ENCODE peak calls at places on chromosome 11, in seven cellular contexts. R is GM12891, G is H1, M is K562, O is HepG2, V is GM12878, J is SK-N-SH. L is an unnamed sample.

GRCh38 chr11:2665747-2666710 is 33.8 kb downstream of the KCNQ1OT1 start:
- DNase-seq in J (no peak), G (no peak), M (no peak), O (no peak), R (no peak), V (no peak), L (no peak)

GRCh38 chr11:15920856-15921629 is 435.3 kb downstream of the SOX6 start:
- DNase-seq in O (no peak), G (no peak), R (no peak), V (no peak), J (no peak), M (no peak), L (no peak)

GRCh38 chr11:78993800-78994430 is 419.3 kb upstream of the NARS2 start:
- DNase-seq in J (no peak), R (no peak), O (no peak), V (no peak), G (no peak), M (no peak), L (no peak)

GRCh38 chr11:110908401-110909106 is 196.3 kb upstream of the ARHGAP20 start:
- DNase-seq in J (no peak), V (no peak), O (no peak), M (no peak), R (no peak), G (no peak), L (no peak)

GRCh38 chr11:117045196-117045595 is 53.0 kb downstream of the SIK3 start:
- DNase-seq in O (no peak), J (no peak), V (no peak), R (no peak), G (no peak), M (no peak), L (no peak)

GRCh38 chr11:83002047-83002446 is 69.7 kb downstream of the RAB30 start:
- DNase-seq in G (no peak), R (no peak), O (no peak), M (no peak), J (no peak), V (no peak), L (no peak)

GRCh38 chr11:131157678-131158077 is 212.7 kb upstream of the NTM start:
- DNase-seq in R (no peak), M (no peak), V (no peak), J (no peak), G (no peak), O (no peak), L (no peak)

GRCh38 chr11:20031155-20032001 is 128.9 kb downstream of the DBX1 start:
- DNase-seq in O (peak; percentile 87), R (no peak), J (no peak), V (no peak), G (no peak), M (no peak), L (no peak)

GRCh38 chr11:12682730-12683500 is 8.7 kb downstream of the TEAD1 start:
- DNase-seq in J (no peak), O (no peak), R (no peak), M (no peak), V (no peak), G (no peak), L (no peak)

GRCh38 chr11:60951909-60952741 is at the start of gene SLC15A3:
- DNase-seq in G (peak; percentile 72), V (peak; percentile 61), O (no peak), R (peak; percentile 74), M (no peak), J (no peak), L (peak; percentile 69)

GRCh38 chr11:76257040-76257730 is 50.9 kb upstream of the WNT11 start:
- DNase-seq in G (no peak), R (no peak), M (no peak), V (no peak), O (no peak), J (no peak), L (no peak)

GRCh38 chr11:16604784-16605439 is 133.5 kb upstream of the C11orf58 start:
- DNase-seq in V (no peak), G (peak; percentile 71), O (no peak), M (peak; percentile 64), R (no peak), J (peak; percentile 84), L (no peak)

GRCh38 chr11:30919389-30920172 is 333.4 kb upstream of the MPPED2 start:
- DNase-seq in O (no peak), J (no peak), G (no peak), M (no peak), V (no peak), R (no peak), L (no peak)

GRCh38 chr11:94932503-94932902 is 40.9 kb downstream of the CWC15 start:
- DNase-seq in V (no peak), M (no peak), R (no peak), G (no peak), J (no peak), O (no peak), L (no peak)

GRCh38 chr11:119749006-119749565 is 20.1 kb upstream of the NECTIN1 start:
- DNase-seq in O (no peak), M (no peak), G (no peak), V (no peak), R (no peak), J (no peak), L (no peak)

GRCh38 chr11:70360211-70360610 is 38.1 kb upstream of the CTTN start:
- DNase-seq in M (no peak), J (no peak), V (no peak), R (no peak), O (no peak), G (no peak), L (no peak)

DNA sequence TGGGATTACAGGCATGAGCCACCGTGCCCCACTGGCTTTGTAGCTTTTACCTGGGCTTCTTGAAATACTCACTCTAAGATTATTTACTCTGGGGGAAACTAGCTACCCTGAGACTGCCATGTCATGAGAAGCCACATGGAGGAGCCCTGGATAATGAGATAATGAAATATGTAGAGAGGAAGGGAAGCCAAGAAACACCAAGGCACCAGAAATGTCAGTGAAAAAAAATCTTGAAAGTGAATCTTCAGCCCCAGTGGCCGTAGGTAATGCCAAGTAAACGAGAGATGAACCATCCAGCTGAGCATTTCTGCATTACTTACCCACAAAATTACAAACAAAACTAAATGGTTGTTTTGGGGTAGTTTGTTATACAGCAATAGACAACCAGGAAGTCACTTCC is 125.6 kb downstream of the APIP start:
- DNase-seq in O (no peak), G (no peak), V (no peak), R (no peak), J (no peak), M (no peak), L (no peak)
- TF ChIP-seq TAF1 in O (no peak), G (no peak), V (no peak), R (no peak), J (no peak), M (no peak), L (no peak)

GRCh38 chr11:72710278-72710677 is 36.1 kb upstream of the PDE2A start:
- DNase-seq in R (no peak), V (no peak), G (no peak), M (no peak), O (no peak), J (no peak), L (no peak)

GRCh38 chr11:72711141-72711540 is 36.9 kb upstream of the PDE2A start:
- DNase-seq in J (no peak), M (no peak), V (no peak), G (no peak), O (no peak), R (no peak), L (no peak)

GRCh38 chr11:72709478-72710238 is 35.4 kb upstream of the PDE2A start:
- DNase-seq in M (no peak), V (no peak), J (no peak), O (no peak), R (no peak), G (no peak), L (no peak)

GRCh38 chr11:72712876-72713275 is 38.7 kb upstream of the PDE2A start:
- DNase-seq in V (no peak), J (peak; percentile 58), O (no peak), G (no peak), M (no peak), R (no peak), L (no peak)

GRCh38 chr11:72712168-72712721 is 38.0 kb upstream of the PDE2A start:
- DNase-seq in M (no peak), J (peak; percentile 52), R (no peak), G (no peak), O (no peak), V (no peak), L (no peak)
- TF ChIP-seq TAF1 in M (no peak), J (no peak), R (no peak), G (no peak), O (no peak), V (no peak), L (no peak)

GRCh38 chr11:102734650-102735049 is 9.9 kb upstream of the MMP8 start:
- DNase-seq in M (no peak), J (no peak), V (no peak), G (no peak), R (no peak), O (no peak), L (no peak)

GRCh38 chr11:102730036-102730815 is 5.5 kb upstream of the MMP8 start:
- DNase-seq in G (no peak), O (no peak), R (no peak), J (no peak), M (no peak), V (no peak), L (no peak)

GRCh38 chr11:102727890-102728289 is 3.1 kb upstream of the MMP8 start:
- DNase-seq in G (no peak), V (no peak), M (no peak), R (no peak), J (no peak), O (no peak), L (no peak)

DNA sequence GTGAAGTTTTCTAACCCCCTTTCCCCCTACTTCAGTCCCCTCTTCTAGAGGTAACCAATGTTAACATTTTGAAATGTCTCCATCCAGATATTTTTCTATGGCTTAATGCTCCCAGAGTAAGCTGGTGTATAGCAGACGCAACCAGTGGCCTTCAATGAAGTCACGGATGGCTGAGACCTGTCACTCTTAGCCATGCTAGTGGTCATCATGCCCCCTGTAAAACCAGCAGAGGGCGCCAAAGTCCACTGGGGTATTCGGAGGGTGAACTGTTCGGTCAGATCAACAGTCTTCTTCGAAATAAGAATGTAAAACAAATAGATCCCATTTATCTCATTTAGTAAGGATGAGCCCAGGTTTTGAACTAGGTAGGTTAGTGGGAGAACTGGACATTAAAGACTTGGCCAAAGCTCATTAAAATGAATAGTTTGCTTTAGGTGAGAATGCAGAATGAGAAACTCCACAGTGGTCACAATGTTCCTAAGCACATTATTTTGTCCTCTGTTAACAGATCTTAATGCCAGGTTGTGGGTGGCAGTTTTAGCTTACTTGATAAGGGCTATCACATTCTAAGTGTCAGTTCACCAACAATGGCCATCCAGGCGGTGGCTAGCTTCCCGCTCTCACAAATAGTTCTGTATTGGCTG is 8.6 kb upstream of the MMP8 start:
- DNase-seq in V (no peak), G (peak; percentile 88), R (peak; percentile 33), J (peak; percentile 49), O (peak; percentile 60), M (peak; percentile 69), L (peak; percentile 17)
- TF ChIP-seq TAF1 in V (no peak), G (no peak), R (no peak), J (no peak), O (no peak), M (no peak), L (no peak)

GRCh38 chr11:44868455-44869421 is 81.9 kb downstream of the TP53I11 start:
- DNase-seq in R (no peak), O (no peak), M (no peak), V (no peak), G (no peak), J (no peak), L (no peak)
- TF ChIP-seq TAF1 in R (no peak), O (no peak), M (no peak), V (no peak), G (no peak), J (no peak), L (no peak)

GRCh38 chr11:65786786-65787636 is at the start of gene OVOL1:
- DNase-seq in R (no peak), G (peak; percentile 76), J (peak; percentile 64), O (no peak), V (no peak), M (no peak), L (no peak)
- TF ChIP-seq TAF1 in R (no peak), G (peak; percentile 25), J (no peak), O (no peak), V (no peak), M (no peak), L (no peak)

L was measured in GM12892.